ENCODE peak calls at places on chromosomes 11 and 22, in seven cellular contexts. One of them, this sample, is unnamed.

GRCh38 chr11:46332568-46333128 is 14.6 kb upstream of the DGKZ start:
- DNase-seq in SK-N-SH: peak
- DNase-seq in K562: peak
- DNase-seq in H1: no peak
- DNase-seq in HCT116: no peak
- DNase-seq in HepG2: no peak
- DNase-seq in GM12878: no peak
- DNase-seq in this sample: no peak

GRCh38 chr11:69640995-69641581 is at the start of gene CCND1:
- DNase-seq in SK-N-SH: peak
- DNase-seq in K562: peak
- DNase-seq in H1: no peak
- DNase-seq in HCT116: peak
- DNase-seq in HepG2: peak
- DNase-seq in GM12878: no peak
- DNase-seq in this sample: peak

GRCh38 chr11:57777969-57778317 is 16.3 kb downstream of the CTNND1 start:
- DNase-seq in SK-N-SH: no peak
- DNase-seq in K562: no peak
- DNase-seq in H1: no peak
- DNase-seq in HCT116: no peak
- DNase-seq in HepG2: peak
- DNase-seq in GM12878: no peak
- DNase-seq in this sample: peak

GRCh38 chr11:122634507-122634906 is 21.0 kb upstream of the UBASH3B start:
- DNase-seq in SK-N-SH: no peak
- DNase-seq in K562: no peak
- DNase-seq in H1: no peak
- DNase-seq in HCT116: no peak
- DNase-seq in HepG2: no peak
- DNase-seq in GM12878: no peak
- DNase-seq in this sample: no peak

GRCh38 chr11:110761994-110762393 is 49.8 kb upstream of the ARHGAP20 start:
- DNase-seq in SK-N-SH: peak
- DNase-seq in K562: no peak
- DNase-seq in H1: no peak
- DNase-seq in HCT116: no peak
- DNase-seq in HepG2: no peak
- DNase-seq in GM12878: no peak
- DNase-seq in this sample: no peak

GRCh38 chr11:71930556-71931244 is 1.9 kb downstream of the RNF121 start:
- DNase-seq in SK-N-SH: no peak
- DNase-seq in K562: no peak
- DNase-seq in H1: no peak
- DNase-seq in HCT116: no peak
- DNase-seq in HepG2: no peak
- DNase-seq in GM12878: no peak
- DNase-seq in this sample: no peak

GRCh38 chr11:26333906-26334305 is 2.0 kb downstream of the ANO3 start:
- DNase-seq in SK-N-SH: no peak
- DNase-seq in K562: no peak
- DNase-seq in H1: no peak
- DNase-seq in HCT116: no peak
- DNase-seq in HepG2: no peak
- DNase-seq in GM12878: no peak
- DNase-seq in this sample: no peak

GRCh38 chr11:65111159-65111536 is 524 bp upstream of the TM7SF2 start:
- DNase-seq in SK-N-SH: no peak
- DNase-seq in K562: no peak
- DNase-seq in H1: no peak
- DNase-seq in HCT116: no peak
- DNase-seq in HepG2: no peak
- DNase-seq in GM12878: no peak
- DNase-seq in this sample: no peak

GRCh38 chr11:97965849-97966646 is 1054.7 kb upstream of the CNTN5 start:
- DNase-seq in SK-N-SH: no peak
- DNase-seq in K562: no peak
- DNase-seq in H1: no peak
- DNase-seq in HCT116: no peak
- DNase-seq in HepG2: no peak
- DNase-seq in GM12878: no peak
- DNase-seq in this sample: no peak

GRCh38 chr22:17917490-17917983 is 106.8 kb downstream of the MICAL3 start:
- DNase-seq in SK-N-SH: no peak
- DNase-seq in K562: peak
- DNase-seq in H1: no peak
- DNase-seq in HCT116: no peak
- DNase-seq in HepG2: no peak
- DNase-seq in GM12878: no peak
- DNase-seq in this sample: no peak

GRCh38 chr11:34978236-34979191 is 62.1 kb downstream of the PDHX start:
- DNase-seq in SK-N-SH: no peak
- DNase-seq in K562: no peak
- DNase-seq in H1: no peak
- DNase-seq in HCT116: no peak
- DNase-seq in HepG2: no peak
- DNase-seq in GM12878: no peak
- DNase-seq in this sample: no peak

GRCh38 chr22:31075961-31076360 is 5.2 kb upstream of the SMTN start:
- DNase-seq in SK-N-SH: no peak
- DNase-seq in K562: no peak
- DNase-seq in H1: no peak
- DNase-seq in HCT116: no peak
- DNase-seq in HepG2: no peak
- DNase-seq in GM12878: no peak
- DNase-seq in this sample: no peak

GRCh38 chr11:8910662-8911039 is 338 bp upstream of the AKIP1 start:
- DNase-seq in SK-N-SH: no peak
- DNase-seq in K562: no peak
- DNase-seq in H1: no peak
- DNase-seq in HCT116: no peak
- DNase-seq in HepG2: no peak
- DNase-seq in GM12878: no peak
- DNase-seq in this sample: no peak

GRCh38 chr11:63761173-63761572 is 7.4 kb downstream of the ZFTA start:
- DNase-seq in SK-N-SH: no peak
- DNase-seq in K562: no peak
- DNase-seq in H1: no peak
- DNase-seq in HCT116: no peak
- DNase-seq in HepG2: no peak
- DNase-seq in GM12878: no peak
- DNase-seq in this sample: no peak

GRCh38 chr11:129249923-129250322 is 57.8 kb upstream of the ARHGAP32 start:
- DNase-seq in SK-N-SH: no peak
- DNase-seq in K562: no peak
- DNase-seq in H1: no peak
- DNase-seq in HCT116: no peak
- DNase-seq in HepG2: no peak
- DNase-seq in GM12878: no peak
- DNase-seq in this sample: no peak

GRCh38 chr22:40190501-40190900 is 12.8 kb downstream of the TNRC6B start:
- DNase-seq in SK-N-SH: no peak
- DNase-seq in K562: peak
- DNase-seq in H1: no peak
- DNase-seq in HCT116: no peak
- DNase-seq in HepG2: no peak
- DNase-seq in GM12878: no peak
- DNase-seq in this sample: no peak

GRCh38 chr22:49979587-49980264 is 19.2 kb downstream of the PIM3 start:
- DNase-seq in SK-N-SH: peak
- DNase-seq in K562: peak
- DNase-seq in H1: no peak
- DNase-seq in HCT116: no peak
- DNase-seq in HepG2: peak
- DNase-seq in GM12878: no peak
- DNase-seq in this sample: peak

GRCh38 chr11:124783002-124783401 is 17.2 kb downstream of the MSANTD2 start:
- DNase-seq in SK-N-SH: no peak
- DNase-seq in K562: no peak
- DNase-seq in H1: no peak
- DNase-seq in HCT116: no peak
- DNase-seq in HepG2: no peak
- DNase-seq in GM12878: no peak
- DNase-seq in this sample: no peak

GRCh38 chr11:18775492-18776292 is 15.9 kb downstream of the PTPN5 start:
- DNase-seq in SK-N-SH: peak
- DNase-seq in K562: peak
- DNase-seq in H1: peak
- DNase-seq in HCT116: peak
- DNase-seq in HepG2: peak
- DNase-seq in GM12878: no peak
- DNase-seq in this sample: peak

GRCh38 chr22:39351689-39352214 is 2.0 kb downstream of the SYNGR1 start:
- DNase-seq in SK-N-SH: no peak
- DNase-seq in K562: no peak
- DNase-seq in H1: no peak
- DNase-seq in HCT116: no peak
- DNase-seq in HepG2: no peak
- DNase-seq in GM12878: peak
- DNase-seq in this sample: no peak

GRCh38 chr11:4664183-4664582 is 20.4 kb downstream of the OR51E1 start:
- DNase-seq in SK-N-SH: no peak
- DNase-seq in K562: no peak
- DNase-seq in H1: no peak
- DNase-seq in HCT116: no peak
- DNase-seq in HepG2: no peak
- DNase-seq in GM12878: no peak
- DNase-seq in this sample: no peak

GRCh38 chr11:34214961-34215805 is 109.8 kb downstream of the NAT10 start:
- DNase-seq in SK-N-SH: no peak
- DNase-seq in K562: no peak
- DNase-seq in H1: no peak
- DNase-seq in HCT116: peak
- DNase-seq in HepG2: no peak
- DNase-seq in GM12878: no peak
- DNase-seq in this sample: no peak

GRCh38 chr11:47083913-47084312 is 92.8 kb downstream of the ARFGAP2 start:
- DNase-seq in SK-N-SH: no peak
- DNase-seq in K562: no peak
- DNase-seq in H1: no peak
- DNase-seq in HCT116: no peak
- DNase-seq in HepG2: no peak
- DNase-seq in GM12878: peak
- DNase-seq in this sample: no peak

GRCh38 chr11:85299247-85299646 is 327.9 kb downstream of the DLG2 start:
- DNase-seq in SK-N-SH: no peak
- DNase-seq in K562: no peak
- DNase-seq in H1: no peak
- DNase-seq in HCT116: no peak
- DNase-seq in HepG2: no peak
- DNase-seq in GM12878: no peak
- DNase-seq in this sample: no peak

GRCh38 chr11:72439455-72439854 is 5.1 kb upstream of the CLPB start:
- DNase-seq in SK-N-SH: no peak
- DNase-seq in K562: no peak
- DNase-seq in H1: no peak
- DNase-seq in HCT116: no peak
- DNase-seq in HepG2: no peak
- DNase-seq in GM12878: no peak
- DNase-seq in this sample: no peak

GRCh38 chr11:116173946-116174911 is 598.6 kb downstream of the BUD13 start:
- DNase-seq in SK-N-SH: no peak
- DNase-seq in K562: no peak
- DNase-seq in H1: no peak
- DNase-seq in HCT116: no peak
- DNase-seq in HepG2: no peak
- DNase-seq in GM12878: no peak
- DNase-seq in this sample: no peak
- TF ChIP-seq JUND in SK-N-SH: no peak
- TF ChIP-seq JUND in K562: no peak
- TF ChIP-seq JUND in H1: no peak
- TF ChIP-seq JUND in HCT116: no peak
- TF ChIP-seq JUND in HepG2: no peak
- TF ChIP-seq JUND in GM12878: no peak
- TF ChIP-seq JUND in this sample: no peak

GRCh38 chr22:25795437-25795836 is 53.4 kb downstream of the MYO18B start:
- DNase-seq in SK-N-SH: no peak
- DNase-seq in K562: no peak
- DNase-seq in H1: no peak
- DNase-seq in HCT116: no peak
- DNase-seq in HepG2: no peak
- DNase-seq in GM12878: no peak
- DNase-seq in this sample: no peak

GRCh38 chr22:25800766-25801165 is 58.8 kb downstream of the MYO18B start:
- DNase-seq in SK-N-SH: no peak
- DNase-seq in K562: no peak
- DNase-seq in H1: no peak
- DNase-seq in HCT116: no peak
- DNase-seq in HepG2: no peak
- DNase-seq in GM12878: no peak
- DNase-seq in this sample: no peak

GRCh38 chr22:25797891-25798290 is 55.9 kb downstream of the MYO18B start:
- DNase-seq in SK-N-SH: no peak
- DNase-seq in K562: no peak
- DNase-seq in H1: no peak
- DNase-seq in HCT116: no peak
- DNase-seq in HepG2: no peak
- DNase-seq in GM12878: no peak
- DNase-seq in this sample: no peak
- TF ChIP-seq JUND in SK-N-SH: no peak
- TF ChIP-seq JUND in K562: no peak
- TF ChIP-seq JUND in H1: no peak
- TF ChIP-seq JUND in HCT116: no peak
- TF ChIP-seq JUND in HepG2: no peak
- TF ChIP-seq JUND in GM12878: no peak
- TF ChIP-seq JUND in this sample: no peak

DNA sequence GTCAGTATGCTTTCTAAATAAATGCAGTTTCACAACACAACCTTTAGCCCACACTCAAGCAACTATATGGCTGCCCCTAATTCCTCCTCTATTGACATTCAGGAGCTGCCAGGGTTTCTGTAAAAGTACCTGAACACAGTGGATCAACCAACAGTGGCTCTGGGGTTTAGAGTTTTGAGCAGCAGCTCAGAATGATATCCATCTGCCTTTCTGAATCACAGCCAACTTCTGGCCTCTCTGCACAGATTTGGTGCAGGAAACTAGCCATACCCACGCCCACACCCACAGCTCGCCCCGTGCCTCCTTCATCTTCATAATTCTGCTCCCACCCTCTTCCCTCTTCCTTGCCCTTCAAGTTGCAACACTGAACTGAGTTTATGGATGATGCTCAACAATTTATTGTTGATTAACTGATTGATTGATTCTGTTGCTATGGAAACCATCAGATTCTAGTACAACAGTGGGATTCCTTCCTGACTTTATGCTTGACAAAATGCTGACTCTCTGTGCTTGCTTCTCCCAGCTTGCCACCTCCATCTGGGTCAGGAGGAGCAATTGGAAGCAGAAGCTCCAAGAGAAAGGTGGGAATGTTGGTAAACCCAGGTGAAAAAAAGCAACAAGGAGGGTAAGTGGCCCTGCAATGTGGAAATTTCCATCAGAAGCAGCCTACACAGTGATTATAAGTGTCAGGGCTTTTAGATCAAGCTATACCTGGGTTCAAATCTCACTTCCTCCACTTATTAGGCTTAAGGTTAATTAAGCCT is 70.9 kb downstream of the PANX1 start:
- DNase-seq in SK-N-SH: no peak
- DNase-seq in K562: no peak
- DNase-seq in H1: no peak
- DNase-seq in HCT116: no peak
- DNase-seq in HepG2: no peak
- DNase-seq in GM12878: no peak
- DNase-seq in this sample: no peak
- TF ChIP-seq JUND in SK-N-SH: no peak
- TF ChIP-seq JUND in K562: no peak
- TF ChIP-seq JUND in H1: no peak
- TF ChIP-seq JUND in HCT116: no peak
- TF ChIP-seq JUND in HepG2: no peak
- TF ChIP-seq JUND in GM12878: no peak
- TF ChIP-seq JUND in this sample: no peak

GRCh38 chr11:88174627-88175003 is 628 bp downstream of the RAB38 start:
- DNase-seq in SK-N-SH: no peak
- DNase-seq in K562: no peak
- DNase-seq in H1: peak
- DNase-seq in HCT116: peak
- DNase-seq in HepG2: no peak
- DNase-seq in GM12878: no peak
- DNase-seq in this sample: peak
- TF ChIP-seq JUND in SK-N-SH: no peak
- TF ChIP-seq JUND in K562: no peak
- TF ChIP-seq JUND in H1: no peak
- TF ChIP-seq JUND in HCT116: no peak
- TF ChIP-seq JUND in HepG2: no peak
- TF ChIP-seq JUND in GM12878: no peak
- TF ChIP-seq JUND in this sample: no peak

This sample was measured in T47D.